ENCODE peak calls at places on chromosomes 6 and 20, in six cellular contexts. G is H9, Y is IMR-90, S is mesendoderm, P is H1, E is mesenchymal stem cell. N is an unnamed sample.

GRCh38 chr20:2626853-2627541 is 25.4 kb upstream of the NOP56 start:
- DNase-seq in G (no peak), Y (peak), S (peak), P (no peak), E (peak), N (no peak)

GRCh38 chr6:41446132-41446531 is 100.0 kb upstream of the FOXP4 start:
- DNase-seq in G (no peak), Y (no peak), S (no peak), P (no peak), E (no peak), N (no peak)

GRCh38 chr20:17570347-17571152 is 675 bp downstream of the DSTN start:
- DNase-seq in G (peak), Y (peak), S (peak), P (no peak), E (peak), N (peak)

GRCh38 chr20:34042286-34042685 is 48.6 kb downstream of the RALY start:
- DNase-seq in G (no peak), Y (no peak), S (no peak), P (no peak), E (no peak), N (no peak)

GRCh38 chr6:53496797-53497196 is 48.1 kb downstream of the GCLC start:
- DNase-seq in G (no peak), Y (peak), S (peak), P (no peak), E (peak), N (no peak)

GRCh38 chr6:16737389-16737788 is 23.9 kb downstream of the ATXN1 start:
- DNase-seq in G (no peak), Y (peak), S (peak), P (no peak), E (peak), N (no peak)

GRCh38 chr6:11085758-11086435 is 7.7 kb upstream of the SMIM13 start:
- DNase-seq in G (no peak), Y (peak), S (peak), P (no peak), E (peak), N (no peak)

GRCh38 chr6:12886961-12887775 is 170.6 kb downstream of the PHACTR1 start:
- DNase-seq in G (peak), Y (no peak), S (peak), P (peak), E (no peak), N (no peak)

GRCh38 chr6:324729-325125 is 32.4 kb downstream of the DUSP22 start:
- DNase-seq in G (no peak), Y (no peak), S (peak), P (no peak), E (no peak), N (no peak)

GRCh38 chr6:46011241-46012085 is 4.2 kb downstream of the CLIC5 start:
- DNase-seq in G (no peak), Y (no peak), S (no peak), P (no peak), E (peak), N (no peak)

GRCh38 chr20:875115-875514 is 41.0 kb downstream of the ANGPT4 start:
- DNase-seq in G (no peak), Y (no peak), S (no peak), P (no peak), E (no peak), N (no peak)

GRCh38 chr20:17854307-17854903 is 114.2 kb downstream of the SNX5 start:
- DNase-seq in G (peak), Y (peak), S (peak), P (no peak), E (peak), N (no peak)

GRCh38 chr6:127547909-127548649 is 28.9 kb upstream of the C6orf58 start:
- DNase-seq in G (no peak), Y (peak), S (no peak), P (no peak), E (peak), N (no peak)

GRCh38 chr6:3455121-3455489 is 1.7 kb downstream of the SLC22A23 start:
- DNase-seq in G (no peak), Y (no peak), S (no peak), P (no peak), E (no peak), N (no peak)

DNA sequence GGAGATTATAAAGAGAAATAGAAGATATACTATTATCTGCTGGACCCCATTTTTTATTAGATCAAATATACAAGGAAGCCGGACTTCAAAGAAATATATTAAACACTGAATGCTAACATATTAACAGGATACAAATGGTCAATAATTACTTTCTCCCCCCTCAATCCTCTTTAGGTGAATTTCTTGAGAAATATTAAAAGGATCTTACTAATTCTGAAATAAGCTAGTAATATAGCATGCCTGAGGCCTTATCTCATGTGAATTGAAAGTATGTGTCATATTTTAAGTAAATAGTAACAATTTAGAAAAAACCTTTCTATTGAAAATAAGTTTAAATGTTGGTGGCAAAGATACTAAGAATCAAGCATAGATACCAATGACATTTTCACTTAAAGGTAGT is 954.7 kb upstream of the MAN1A1 start:
- DNase-seq in G (no peak), Y (no peak), S (no peak), P (no peak), E (no peak), N (no peak)
- H2BK15ac ChIP-seq in G (no peak), Y (no peak), S (no peak), P (no peak), E (no peak), N (no peak)

GRCh38 chr20:47531468-47531867 is 29.8 kb downstream of the NCOA3 start:
- DNase-seq in G (no peak), Y (no peak), S (no peak), P (no peak), E (no peak), N (no peak)
- H2BK15ac ChIP-seq in G (no peak), Y (no peak), S (no peak), P (no peak), E (no peak), N (no peak)

GRCh38 chr6:147738089-147738488 is 229.6 kb downstream of the SAMD5 start:
- DNase-seq in G (no peak), Y (no peak), S (no peak), P (no peak), E (no peak), N (no peak)

GRCh38 chr6:147735924-147736323 is 227.4 kb downstream of the SAMD5 start:
- DNase-seq in G (no peak), Y (no peak), S (no peak), P (no peak), E (no peak), N (no peak)

GRCh38 chr6:147740326-147740725 is 231.8 kb downstream of the SAMD5 start:
- DNase-seq in G (no peak), Y (no peak), S (no peak), P (no peak), E (no peak), N (no peak)

GRCh38 chr6:147737084-147737483 is 228.6 kb downstream of the SAMD5 start:
- DNase-seq in G (no peak), Y (no peak), S (no peak), P (no peak), E (no peak), N (no peak)

GRCh38 chr6:147738516-147739187 is 230.2 kb downstream of the SAMD5 start:
- DNase-seq in G (no peak), Y (peak), S (no peak), P (no peak), E (no peak), N (no peak)
- H2BK15ac ChIP-seq in G (no peak), Y (no peak), S (no peak), P (no peak), E (no peak), N (no peak)

GRCh38 chr6:166241974-166242373 is 66.2 kb downstream of the PRR18 start:
- DNase-seq in G (no peak), Y (no peak), S (no peak), P (no peak), E (no peak), N (no peak)
- H2BK15ac ChIP-seq in G (no peak), Y (no peak), S (no peak), P (no peak), E (no peak), N (no peak)

DNA sequence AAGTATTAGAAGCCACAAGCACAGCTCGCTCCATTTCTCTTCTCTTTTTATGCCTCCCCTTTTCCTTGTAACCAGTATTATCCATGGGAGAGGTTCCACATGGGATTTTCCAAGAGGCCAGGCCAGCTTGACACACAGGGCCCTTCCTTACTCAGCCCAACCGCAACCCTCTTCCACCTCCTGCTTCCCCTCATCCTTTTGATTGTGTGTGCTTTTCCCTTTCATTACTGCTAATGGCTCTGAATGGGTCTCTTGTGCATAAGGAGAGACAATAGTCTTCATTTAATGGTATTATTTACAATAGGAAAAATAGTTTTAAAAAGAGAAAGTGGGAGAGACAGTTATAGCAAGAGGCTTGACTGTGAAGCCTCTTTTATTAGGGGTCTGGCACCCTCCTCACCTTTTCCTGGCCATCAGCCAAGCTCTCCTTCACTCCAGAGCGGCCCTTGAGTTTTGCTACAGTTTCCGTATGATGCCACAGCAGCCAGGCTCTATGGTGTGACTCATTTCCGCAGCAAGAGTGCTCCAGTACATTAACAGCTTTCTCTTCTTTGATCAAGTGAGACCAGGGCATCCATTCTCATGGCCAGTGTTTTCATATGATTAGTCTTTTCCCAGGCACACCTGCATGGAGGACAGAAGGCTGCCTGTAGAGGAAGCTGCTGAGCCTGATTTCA is 579.5 kb downstream of the TFAP2B start:
- DNase-seq in G (no peak), Y (no peak), S (peak), P (no peak), E (no peak), N (no peak)
- H2BK15ac ChIP-seq in G (no peak), Y (no peak), S (no peak), P (no peak), E (no peak), N (no peak)

N was measured in neuronal stem cell.